ENCODE peak calls at places on chromosomes 3 and 15, in seven cellular contexts. M is A549, O is H1, P is adrenal gland, F is heart left ventricle, Q is esophagus squamous epithelium, S is uterus. E is an unnamed sample. For H3K4me1, the result is how much of the 10 kb centered on the place peaks cover.

GRCh38 chr3:135805752-135806151 is 159.8 kb upstream of the PPP2R3A start:
- DNase-seq in M (no peak), O (no peak), P (no peak), F (no peak), Q (no peak), S (no peak), E (no peak)

GRCh38 chr3:14200276-14200675 is 21.7 kb downstream of the LSM3 start:
- DNase-seq in M (no peak), O (no peak), P (no peak), F (no peak), Q (no peak), S (no peak), E (no peak)

GRCh38 chr15:93709708-93710107 is 521.7 kb upstream of the MCTP2 start:
- DNase-seq in M (no peak), O (no peak), P (no peak), F (no peak), Q (no peak), S (no peak), E (no peak)

GRCh38 chr3:27623085-27623753 is 98.9 kb downstream of the EOMES start:
- DNase-seq in M (peak), O (no peak), P (no peak), F (peak), Q (no peak), S (peak), E (no peak)

GRCh38 chr3:177676947-177677587 is 479.8 kb upstream of the TBL1XR1 start:
- DNase-seq in M (peak), O (no peak), P (no peak), F (no peak), Q (no peak), S (no peak), E (no peak)

GRCh38 chr15:41020829-41021228 is 67.6 kb downstream of the CHAC1 start:
- DNase-seq in M (no peak), O (no peak), P (no peak), F (no peak), Q (no peak), S (no peak), E (no peak)

GRCh38 chr15:71278989-71279756 is 163.9 kb downstream of the THSD4 start:
- DNase-seq in M (peak), O (no peak), P (peak), F (peak), Q (no peak), S (peak), E (no peak)

GRCh38 chr3:162643245-162643644 is 1146.6 kb downstream of the OTOL1 start:
- DNase-seq in M (no peak), O (no peak), P (no peak), F (no peak), Q (no peak), S (no peak), E (no peak)

DNA sequence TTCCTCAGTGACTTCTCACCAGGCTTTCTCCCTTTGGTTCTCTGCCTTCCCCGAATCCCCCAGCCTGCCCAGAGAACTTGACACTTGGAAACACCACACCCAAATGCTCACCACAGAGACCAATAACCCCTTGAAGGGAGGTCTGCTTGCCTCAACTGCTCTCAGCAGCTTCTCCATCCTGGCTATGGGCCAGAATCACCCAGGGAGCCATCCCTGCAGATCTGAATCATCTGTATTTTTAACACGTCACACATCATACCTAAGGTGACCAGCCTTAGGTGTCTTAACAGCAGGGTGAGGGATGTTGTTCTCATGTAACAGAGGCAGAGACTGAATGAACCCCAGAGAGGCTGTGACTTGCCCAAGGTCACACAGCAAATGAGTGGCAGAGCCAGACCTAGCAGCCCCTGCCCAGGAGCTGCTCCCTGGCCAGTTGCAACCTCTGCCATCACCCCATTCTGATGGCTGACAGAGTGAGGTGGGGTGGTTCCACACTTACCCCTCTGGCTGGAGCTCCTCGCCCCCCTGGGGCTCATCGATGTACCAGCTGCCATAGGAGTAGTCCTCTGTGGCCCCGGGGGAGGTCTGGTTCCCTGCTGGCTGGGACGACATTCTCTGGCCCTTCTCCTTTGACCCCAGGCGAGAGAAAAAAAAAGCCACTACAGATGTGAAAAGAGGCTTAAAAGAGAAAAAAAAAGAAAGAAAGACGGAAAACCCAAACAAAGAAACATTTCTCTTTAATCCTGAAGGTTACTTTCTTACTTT is 749 bp downstream of the STRA6 start:
- DNase-seq in M (peak), O (no peak), P (no peak), F (no peak), Q (no peak), S (no peak), E (no peak)
- H3K4me1 ChIP-seq in M (half or more), O (under half), P (under half), F (under half), Q (half or more), S (under half), E (under half)

GRCh38 chr3:153159771-153160397 is 2.1 kb upstream of the RAP2B start:
- DNase-seq in M (no peak), O (no peak), P (no peak), F (no peak), Q (no peak), S (no peak), E (peak)

GRCh38 chr3:153158961-153159735 is 2.9 kb upstream of the RAP2B start:
- DNase-seq in M (no peak), O (no peak), P (no peak), F (no peak), Q (no peak), S (no peak), E (no peak)

GRCh38 chr3:153161138-153161713 is 800 bp upstream of the RAP2B start:
- DNase-seq in M (peak), O (peak), P (peak), F (peak), Q (peak), S (peak), E (peak)

GRCh38 chr3:153161714-153162512 is at the start of gene RAP2B:
- DNase-seq in M (peak), O (peak), P (peak), F (peak), Q (peak), S (peak), E (peak)

DNA sequence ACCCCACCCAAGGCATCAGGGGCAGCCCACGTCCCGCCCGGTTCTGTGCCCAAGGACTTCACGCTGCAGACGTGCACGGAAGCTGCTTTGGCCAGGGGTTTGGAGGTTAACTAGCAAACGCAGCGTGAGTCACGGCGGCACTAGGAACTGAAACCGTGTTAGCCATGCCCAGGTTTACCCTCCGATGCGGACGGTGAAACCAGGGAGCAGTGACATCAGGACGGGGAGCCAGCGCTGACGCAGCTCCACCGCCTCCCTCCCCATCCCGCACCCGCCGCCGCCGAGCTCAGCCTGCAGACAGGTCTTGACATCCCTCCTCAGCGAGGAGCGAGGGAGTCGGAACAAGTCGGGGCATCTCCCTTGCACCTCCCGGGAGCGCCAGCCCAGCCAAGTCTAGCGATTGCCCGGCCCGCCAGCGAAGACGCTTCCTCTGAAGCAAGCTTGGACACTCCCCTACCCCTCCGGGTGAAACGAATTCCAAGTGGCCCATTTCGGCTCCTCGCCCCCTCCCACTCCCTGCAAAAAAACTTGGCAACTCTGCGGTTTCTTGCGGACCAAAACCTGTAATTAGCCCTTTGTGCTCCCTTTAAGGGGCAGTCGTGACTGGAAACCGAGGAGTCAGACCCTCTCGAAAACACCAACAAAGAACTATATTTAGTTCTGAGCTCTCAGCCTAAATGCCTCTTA is 1.4 kb upstream of the RAP2B start:
- DNase-seq in M (peak), O (peak), P (peak), F (peak), Q (peak), S (peak), E (peak)
- TF ChIP-seq POLR2A in M (peak), O (no peak), P (peak), F (no peak), Q (peak), S (no peak), E (no peak)

DNA sequence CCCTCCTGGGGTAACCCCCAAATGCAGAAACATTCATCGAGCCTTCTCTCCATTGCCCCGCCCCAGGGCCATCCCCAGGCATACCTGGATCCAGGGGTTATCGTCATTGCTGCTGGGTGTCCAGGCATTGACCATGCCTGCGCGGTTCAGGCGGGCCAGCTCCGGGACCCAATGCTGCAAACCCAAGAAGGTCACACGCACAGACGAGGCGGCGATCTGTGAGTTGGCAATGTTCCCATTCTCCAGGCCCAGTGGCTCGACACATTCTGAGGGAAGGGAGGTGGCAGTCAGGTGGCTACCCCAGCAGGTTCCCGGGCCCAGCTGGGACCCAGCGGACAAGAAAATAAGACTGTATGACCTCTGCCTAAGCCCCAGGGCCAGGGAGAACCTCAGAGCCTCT is 6.1 kb downstream of the MFGE8 start:
- DNase-seq in M (no peak), O (no peak), P (no peak), F (no peak), Q (no peak), S (no peak), E (no peak)
- H3K4me1 ChIP-seq in M (under half), O (under half), P (under half), F (half or more), Q (half or more), S (under half), E (under half)

DNA sequence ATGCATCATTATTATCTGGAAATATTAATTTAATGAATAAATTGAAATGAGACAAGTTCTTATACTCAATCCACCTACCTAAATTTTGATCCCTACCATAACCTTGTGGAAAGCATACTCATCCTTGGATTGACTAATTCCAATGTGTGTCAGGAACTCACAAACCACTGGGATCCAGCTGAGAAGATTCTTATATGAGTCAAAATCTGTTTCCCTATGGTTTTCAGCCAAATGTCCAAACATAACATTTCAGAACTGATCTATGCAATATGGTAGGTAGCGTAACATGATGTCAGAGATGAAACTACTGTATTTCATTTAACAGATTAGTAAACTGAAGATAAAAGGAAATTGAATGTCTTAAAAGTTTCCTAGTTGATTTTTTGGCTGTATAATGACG is 250.0 kb downstream of the PLOD2 start:
- DNase-seq in M (no peak), O (no peak), P (no peak), F (no peak), Q (no peak), S (no peak), E (no peak)
- TF ChIP-seq POLR2A in M (no peak), O (no peak), P (no peak), F (no peak), Q (no peak), S (no peak), E (no peak)

GRCh38 chr3:5172018-5172417 is 15.5 kb upstream of the EDEM1 start:
- DNase-seq in M (no peak), O (no peak), P (no peak), F (no peak), Q (no peak), S (no peak), E (no peak)

GRCh38 chr3:5165698-5166097 is 21.8 kb upstream of the EDEM1 start:
- DNase-seq in M (no peak), O (no peak), P (no peak), F (no peak), Q (no peak), S (no peak), E (no peak)

GRCh38 chr3:5168110-5168509 is 19.4 kb upstream of the EDEM1 start:
- DNase-seq in M (no peak), O (no peak), P (no peak), F (no peak), Q (no peak), S (no peak), E (no peak)

GRCh38 chr3:5166846-5167245 is 20.7 kb upstream of the EDEM1 start:
- DNase-seq in M (no peak), O (no peak), P (no peak), F (no peak), Q (no peak), S (no peak), E (no peak)

GRCh38 chr3:5170975-5171374 is 16.5 kb upstream of the EDEM1 start:
- DNase-seq in M (no peak), O (no peak), P (no peak), F (no peak), Q (no peak), S (no peak), E (no peak)
- H3K4me1 ChIP-seq in M (under half), O (under half), P (under half), F (under half), Q (under half), S (under half), E (under half)

GRCh38 chr15:33108518-33108917 is 86.0 kb downstream of the FMN1 start:
- DNase-seq in M (no peak), O (no peak), P (no peak), F (no peak), Q (no peak), S (no peak), E (no peak)
- TF ChIP-seq POLR2A in M (no peak), O (no peak), P (no peak), F (no peak), Q (no peak), S (no peak), E (no peak)

GRCh38 chr3:123392871-123393620 is 55.8 kb downstream of the ADCY5 start:
- DNase-seq in M (no peak), O (no peak), P (no peak), F (no peak), Q (no peak), S (no peak), E (no peak)
- H3K4me1 ChIP-seq in M (under half), O (under half), P (under half), F (half or more), Q (half or more), S (under half), E (under half)

GRCh38 chr3:49007068-49007770 is at the start of gene WDR6:
- DNase-seq in M (peak), O (peak), P (peak), F (peak), Q (peak), S (peak), E (peak)
- TF ChIP-seq POLR2A in M (peak), O (no peak), P (peak), F (peak), Q (no peak), S (peak), E (peak)